ENCODE peak calls at places on chromosomes 5 and 9, in five cellular contexts. C is naive thymus-derived CD4-positive, alpha-beta T cell; N is CD4-positive, CD25-positive, alpha-beta regulatory T cell; V is uterus; Z is right atrium auricular region. O is an unnamed sample. For H3K9me3, the result is how much of the 10 kb centered on the place peaks cover.

GRCh38 chr5:180133060-180133459 is 61.5 kb upstream of the RNF130 start:
- DNase-seq in V (no peak), C (no peak), Z (peak), N (no peak), O (no peak)

GRCh38 chr5:133734916-133735315 is 122.6 kb upstream of the FSTL4 start:
- DNase-seq in C (no peak), V (no peak), N (no peak), Z (no peak), O (no peak)

GRCh38 chr9:136946893-136947891 is 2.1 kb downstream of the C8G start:
- DNase-seq in V (no peak), N (no peak), Z (no peak), C (no peak), O (peak)

GRCh38 chr5:91070761-91071429 is 312.2 kb downstream of the ARRDC3 start:
- DNase-seq in V (no peak), N (no peak), C (no peak), Z (no peak), O (no peak)

GRCh38 chr9:120043448-120043847 is 536.5 kb downstream of the CDK5RAP2 start:
- DNase-seq in C (no peak), N (no peak), V (no peak), Z (no peak), O (no peak)

GRCh38 chr5:180801596-180802324 is 846 bp downstream of the MGAT1 start:
- DNase-seq in N (no peak), Z (peak), V (no peak), C (no peak), O (no peak)

GRCh38 chr9:2495221-2496005 is 126.2 kb upstream of the VLDLR start:
- DNase-seq in N (no peak), Z (no peak), C (no peak), V (no peak), O (no peak)

GRCh38 chr9:129319938-129320481 is 141.9 kb upstream of the IER5L start:
- DNase-seq in V (peak), N (no peak), C (no peak), Z (peak), O (no peak)

GRCh38 chr9:15513335-15513734 is 2.6 kb upstream of the PSIP1 start:
- DNase-seq in V (no peak), Z (no peak), N (no peak), C (no peak), O (no peak)

GRCh38 chr5:82364497-82364896 is 86.3 kb upstream of the RPS23 start:
- DNase-seq in N (no peak), C (no peak), Z (no peak), V (no peak), O (no peak)

GRCh38 chr9:19294219-19294618 is 63.7 kb downstream of the DENND4C start:
- DNase-seq in N (no peak), C (no peak), V (no peak), Z (no peak), O (no peak)

GRCh38 chr9:130051855-130052254 is 1.9 kb upstream of the GPR107 start:
- DNase-seq in V (no peak), N (no peak), C (no peak), Z (no peak), O (no peak)

GRCh38 chr9:112093875-112094227 is 81.2 kb downstream of the SUSD1 start:
- DNase-seq in C (no peak), N (no peak), V (no peak), Z (no peak), O (no peak)

GRCh38 chr5:178825444-178825843 is 34.3 kb upstream of the ZNF354B start:
- DNase-seq in Z (no peak), C (no peak), N (no peak), V (no peak), O (no peak)

GRCh38 chr5:135399838-135400542 is 959 bp upstream of the MACROH2A1 start:
- DNase-seq in V (no peak), N (no peak), C (no peak), Z (no peak), O (no peak)

GRCh38 chr5:96157077-96157780 is 195.6 kb upstream of the ELL2 start:
- DNase-seq in V (no peak), N (no peak), C (no peak), Z (no peak), O (no peak)

GRCh38 chr5:80094339-80094738 is 59.2 kb downstream of the THBS4 start:
- DNase-seq in V (no peak), N (no peak), C (no peak), Z (no peak), O (no peak)

GRCh38 chr9:135910197-135910596 is 2.9 kb upstream of the CAMSAP1 start:
- DNase-seq in N (no peak), Z (no peak), V (no peak), C (no peak), O (no peak)
- H3K9me3 ChIP-seq in N (under half), Z (under half), V (under half), C (under half), O (under half)

GRCh38 chr5:141374627-141375026 is 936 bp downstream of the PCDHGA6 start:
- DNase-seq in Z (no peak), V (no peak), N (no peak), C (no peak), O (no peak)
- H3K9me3 ChIP-seq in Z (under half), V (under half), N (half or more), C (under half), O (under half)

DNA sequence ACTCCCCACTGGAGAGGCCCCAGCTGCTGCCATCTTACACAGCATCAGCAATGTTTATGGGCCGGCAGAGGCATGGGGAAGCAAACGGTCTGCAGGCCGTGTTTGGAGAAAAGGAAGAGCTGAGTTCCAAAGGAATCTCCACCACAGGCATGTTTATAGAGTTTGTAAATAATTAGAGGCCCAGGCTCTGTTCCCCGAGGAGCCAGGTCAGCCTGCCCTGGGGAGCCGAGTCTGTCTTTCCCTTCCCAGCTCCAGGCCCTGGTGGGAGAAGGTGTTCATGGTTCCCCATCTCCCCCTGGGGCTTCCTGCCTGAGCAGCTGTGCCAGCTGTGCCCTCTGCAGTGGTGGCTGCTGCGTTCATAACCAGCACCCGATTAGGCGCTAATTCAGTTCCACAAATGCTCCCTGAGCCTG is 64.8 kb downstream of the COL27A1 start:
- DNase-seq in C (no peak), N (no peak), V (no peak), Z (no peak), O (no peak)
- H3K9me3 ChIP-seq in C (under half), N (under half), V (under half), Z (under half), O (under half)

DNA sequence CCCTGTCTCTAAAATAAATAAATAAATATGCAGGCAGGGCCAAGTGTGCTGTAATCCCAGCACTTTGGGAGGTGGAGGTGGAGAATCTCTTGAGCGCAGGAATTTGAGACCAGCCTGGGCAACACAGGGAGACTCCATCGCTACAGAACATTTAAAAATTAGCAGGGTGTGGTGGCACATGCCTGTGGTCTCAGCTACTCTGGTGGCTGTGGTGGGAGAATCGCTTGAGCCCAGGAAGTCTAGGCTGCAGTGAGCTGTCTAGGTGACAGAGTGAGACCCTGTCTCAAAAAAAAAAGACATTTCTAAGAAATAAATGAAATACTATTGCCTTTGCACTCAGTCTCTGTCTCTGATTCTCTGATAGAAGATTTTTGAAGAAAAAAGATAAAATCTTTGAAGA is 1.2 kb upstream of the PCDHGA10 start:
- DNase-seq in N (no peak), V (no peak), C (no peak), Z (no peak), O (no peak)
- H3K9me3 ChIP-seq in N (under half), V (under half), C (under half), Z (under half), O (under half)